ENCODE peak calls at places on chromosomes 12 and 14, in four cellular contexts. A is NB4, F is GM06990, O is psoas muscle. C is an unnamed sample.

GRCh38 chr14:71380271-71380670 is 473.0 kb downstream of the PCNX1 start:
- DNase-seq in A (no peak), F (no peak), O (no peak), C (no peak)

GRCh38 chr14:61110683-61111082 is 129.6 kb downstream of the SLC38A6 start:
- DNase-seq in A (no peak), F (no peak), O (no peak), C (no peak)

GRCh38 chr14:104898870-104899510 is 25.7 kb upstream of the PLD4 start:
- DNase-seq in A (no peak), F (no peak), O (peak; percentile 47), C (no peak)

GRCh38 chr12:108204117-108204516 is 75.0 kb downstream of the WSCD2 start:
- DNase-seq in A (no peak), F (no peak), O (no peak), C (no peak)

GRCh38 chr12:1888923-1889322 is 29.5 kb downstream of the CACNA2D4 start:
- DNase-seq in A (no peak), F (no peak), O (no peak), C (no peak)

GRCh38 chr12:105561981-105562726 is 231.7 kb downstream of the C12orf75 start:
- DNase-seq in A (no peak), F (no peak), O (peak; percentile 56), C (no peak)

GRCh38 chr12:22518067-22518719 is 26.1 kb downstream of the C2CD5 start:
- DNase-seq in A (no peak), F (no peak), O (no peak), C (no peak)

GRCh38 chr12:132600048-132601032 is 10.0 kb downstream of the LRCOL1 start:
- DNase-seq in A (peak; percentile 83), F (no peak), O (peak; percentile 70), C (no peak)

GRCh38 chr12:6334940-6335450 is 6.9 kb downstream of the TNFRSF1A start:
- DNase-seq in A (no peak), F (no peak), O (peak; percentile 32), C (no peak)

GRCh38 chr14:101028971-101029667 is 125.6 kb upstream of the RTL1 start:
- DNase-seq in A (no peak), F (no peak), O (no peak), C (no peak)

GRCh38 chr12:128909653-128910052 is 56.4 kb downstream of the GLT1D1 start:
- DNase-seq in A (no peak), F (no peak), O (no peak), C (no peak)

GRCh38 chr14:54804720-54805060 is 97.9 kb downstream of the GCH1 start:
- DNase-seq in A (no peak), F (no peak), O (no peak), C (no peak)

GRCh38 chr14:92945544-92945943 is 22.6 kb downstream of the CHGA start:
- DNase-seq in A (no peak), F (no peak), O (no peak), C (no peak)

GRCh38 chr14:32939254-32940065 is 781 bp downstream of the NPAS3 start:
- DNase-seq in A (no peak), F (no peak), O (peak; percentile 79), C (no peak)

GRCh38 chr14:85221832-85222231 is 308.1 kb upstream of the FLRT2 start:
- DNase-seq in A (no peak), F (no peak), O (no peak), C (no peak)

GRCh38 chr12:48858043-48858442 is 6.1 kb upstream of the DDX23 start:
- DNase-seq in A (no peak), F (no peak), O (no peak), C (no peak)
- H3K4me3 ChIP-seq in A (no peak overlapping the region), F (no peak overlapping the region), O (no peak overlapping the region), C (no peak overlapping the region)

GRCh38 chr12:18719922-18720321 is 17.9 kb downstream of the PLCZ1 start:
- DNase-seq in A (no peak), F (no peak), O (no peak), C (no peak)

GRCh38 chr12:18716236-18716635 is 21.6 kb downstream of the PLCZ1 start:
- DNase-seq in A (peak; percentile 29), F (no peak), O (no peak), C (no peak)

GRCh38 chr12:18723752-18724151 is 14.1 kb downstream of the PLCZ1 start:
- DNase-seq in A (peak; percentile 58), F (no peak), O (no peak), C (no peak)

GRCh38 chr12:18718462-18718861 is 19.4 kb downstream of the PLCZ1 start:
- DNase-seq in A (no peak), F (no peak), O (no peak), C (no peak)

GRCh38 chr12:18720690-18721089 is 17.1 kb downstream of the PLCZ1 start:
- DNase-seq in A (no peak), F (no peak), O (no peak), C (no peak)
- TF ChIP-seq CTCF in A (no peak), F (no peak), O (no peak), C (no peak)

GRCh38 chr14:50310445-50310844 is 1.6 kb downstream of the L2HGDH start:
- DNase-seq in A (no peak), F (no peak), O (no peak), C (no peak)
- H3K4me3 ChIP-seq in A (no peak overlapping the region), F (no peak overlapping the region), O (no peak overlapping the region), C (no peak overlapping the region)

DNA sequence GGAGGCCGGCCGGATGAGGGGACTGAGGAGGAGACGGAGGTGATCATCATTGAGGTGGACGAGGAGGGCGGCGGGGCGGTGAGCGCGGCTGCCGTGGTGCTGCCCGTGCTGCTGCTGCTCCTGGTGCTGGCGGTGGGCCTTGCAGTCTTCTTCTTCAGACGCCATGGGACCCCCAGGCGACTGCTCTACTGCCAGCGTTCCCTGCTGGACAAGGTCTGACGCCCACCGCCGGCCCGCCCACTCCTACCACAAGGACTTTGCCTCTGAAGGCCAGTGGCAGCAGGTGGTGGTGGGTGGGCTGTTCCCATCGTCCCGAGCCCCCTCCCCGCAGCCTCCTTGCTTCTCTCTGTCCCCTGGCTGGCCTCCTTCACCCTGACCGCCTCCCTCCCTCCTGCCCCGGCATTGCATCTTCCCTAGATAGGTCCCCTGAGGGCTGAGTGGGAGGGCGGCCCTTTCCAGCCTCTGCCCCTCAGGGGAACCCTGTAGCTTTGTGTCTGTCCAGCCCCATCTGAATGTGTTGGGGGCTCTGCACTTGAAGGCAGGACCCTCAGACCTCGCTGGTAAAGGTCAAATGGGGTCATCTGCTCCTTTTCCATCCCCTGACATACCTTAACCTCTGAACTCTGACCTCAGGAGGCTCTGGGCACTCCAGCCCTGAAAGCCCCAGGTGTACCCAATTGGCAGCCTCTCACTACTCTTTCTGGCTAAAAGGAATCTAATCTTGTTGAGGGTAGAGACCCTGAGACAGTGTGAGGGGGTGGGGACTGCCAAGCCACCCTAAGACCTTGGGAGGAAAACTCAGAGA is 9.6 kb downstream of the MMP14 start:
- DNase-seq in A (no peak), F (no peak), O (no peak), C (no peak)
- TF ChIP-seq CTCF in A (no peak), F (no peak), O (no peak), C (no peak)

DNA sequence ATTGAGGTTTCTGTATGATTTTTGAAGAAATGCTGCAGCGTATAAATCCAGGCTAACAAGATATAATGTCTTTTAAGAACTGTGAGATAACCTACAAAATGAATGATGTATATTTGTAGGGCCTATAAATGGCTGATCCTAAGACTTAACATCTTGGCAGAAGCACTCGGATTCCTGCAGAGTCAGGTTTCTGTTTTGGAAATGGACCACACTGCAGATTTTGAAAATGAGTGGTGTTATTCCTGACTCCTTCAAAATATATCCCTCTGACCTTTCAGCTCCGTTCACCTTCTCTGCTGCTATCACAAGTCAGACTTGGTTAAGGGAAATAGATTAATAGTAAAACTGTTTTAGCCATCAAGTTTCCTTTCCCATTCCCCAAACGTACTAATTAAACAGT is 5.0 kb downstream of the TIGAR start:
- DNase-seq in A (no peak), F (no peak), O (no peak), C (no peak)
- H3K4me3 ChIP-seq in A (no peak overlapping the region), F (no peak overlapping the region), O (peak overlapping the region; percentile 9), C (no peak overlapping the region)

DNA sequence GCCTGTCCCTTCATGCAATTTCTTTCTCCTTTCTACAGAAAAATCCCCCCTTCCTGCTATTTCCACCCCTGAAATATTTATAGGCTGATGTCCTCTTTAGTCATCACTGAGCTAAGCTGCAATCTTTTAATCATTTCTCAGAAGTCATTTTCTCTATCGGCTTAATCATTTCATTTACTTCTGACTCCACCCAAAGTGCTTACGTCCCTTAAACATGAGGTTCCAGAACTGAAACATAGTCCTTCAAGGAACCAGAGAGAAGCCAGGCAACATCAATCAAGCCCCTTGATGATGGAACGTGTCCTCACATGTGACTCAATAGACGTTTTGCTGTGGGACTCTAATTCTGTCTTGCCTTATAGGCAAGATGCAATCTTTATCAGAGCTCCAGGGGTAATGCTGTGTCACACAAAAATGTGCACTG is 148.7 kb upstream of the KRR1 start:
- DNase-seq in A (no peak), F (no peak), O (no peak), C (no peak)
- TF ChIP-seq CTCF in A (no peak), F (no peak), O (no peak), C (no peak)

GRCh38 chr14:74251546-74252030 is 12.3 kb downstream of the VSX2 start:
- DNase-seq in A (peak; percentile 82), F (peak; percentile 36), O (peak; percentile 73), C (peak; percentile 57)
- H3K4me3 ChIP-seq in A (peak overlapping the region; percentile 27), F (peak overlapping the region; percentile 39), O (peak overlapping the region; percentile 55), C (peak overlapping the region; percentile 28)

GRCh38 chr12:72282721-72283120 is 10.6 kb downstream of the TRHDE start:
- DNase-seq in A (no peak), F (no peak), O (no peak), C (no peak)
- TF ChIP-seq CTCF in A (peak; percentile 33), F (peak; percentile 47), O (peak; percentile 47), C (peak; percentile 30)

C was measured in GM12864.